ENCODE peak calls at places on chromosomes 13 and 19, in five cellular contexts. B, C, K, Y and J are unnamed samples.

GRCh38 chr13:20960663-20961309 is 58.2 kb upstream of the XPO4 start:
- DNase-seq in B (no peak), C (no peak), K (no peak), Y (no peak), J (no peak)

GRCh38 chr13:24254151-24254810 is 55.1 kb upstream of the C1QTNF9 start:
- DNase-seq in B (no peak), C (peak), K (no peak), Y (no peak), J (peak)

GRCh38 chr13:63741029-63741813 is 2325.6 kb upstream of the PCDH20 start:
- DNase-seq in B (no peak), C (no peak), K (no peak), Y (no peak), J (no peak)

GRCh38 chr13:113087923-113088690 is 17.5 kb upstream of the F7 start:
- DNase-seq in B (no peak), C (no peak), K (no peak), Y (no peak), J (no peak)

GRCh38 chr19:48746738-48747575 is at the start of gene IZUMO1:
- DNase-seq in B (peak), C (peak), K (no peak), Y (peak), J (peak)

GRCh38 chr13:112625698-112626097 is 37.7 kb upstream of the TUBGCP3 start:
- DNase-seq in B (no peak), C (no peak), K (no peak), Y (no peak), J (no peak)

GRCh38 chr19:2385053-2385721 is 25.1 kb downstream of the TMPRSS9 start:
- DNase-seq in B (peak), C (peak), K (peak), Y (peak), J (peak)

GRCh38 chr13:60112771-60113170 is 51.0 kb downstream of the DIAPH3 start:
- DNase-seq in B (peak), C (peak), K (no peak), Y (no peak), J (peak)

GRCh38 chr19:43984687-43985000 is 656 bp downstream of the ZNF155 start:
- DNase-seq in B (no peak), C (no peak), K (no peak), Y (no peak), J (no peak)

GRCh38 chr19:6378498-6378897 is 2.8 kb upstream of the PSPN start:
- DNase-seq in B (no peak), C (peak), K (no peak), Y (no peak), J (no peak)

GRCh38 chr19:18576383-18576782 is 4.7 kb downstream of the UBA52 start:
- DNase-seq in B (no peak), C (no peak), K (no peak), Y (no peak), J (no peak)